ENCODE peak calls at places on chromosomes 12 and 14, in seven cellular contexts. Y is HEK293T, B is WTC11, U is HCT116, V is GM12878, A is H1, C is HepG2. G is an unnamed sample.

GRCh38 chr14:70190156-70190555 is 1.4 kb upstream of the SLC8A3 start:
- DNase-seq in Y (no peak), B (no peak), U (no peak), V (no peak), A (no peak), C (no peak), G (no peak)

GRCh38 chr14:35814371-35815005 is 5.4 kb upstream of the RALGAPA1 start:
- DNase-seq in Y (peak; percentile 36), B (peak; percentile 82), U (peak; percentile 47), V (no peak), A (peak; percentile 91), C (peak; percentile 88), G (peak; percentile 70)

GRCh38 chr14:103436533-103436932 is 51.3 kb downstream of the MARK3 start:
- DNase-seq in Y (no peak), B (no peak), U (no peak), V (no peak), A (no peak), C (no peak), G (no peak)

GRCh38 chr12:95102916-95103671 is 29.7 kb upstream of the NR2C1 start:
- DNase-seq in Y (peak; percentile 49), B (no peak), U (peak; percentile 92), V (peak; percentile 90), A (no peak), C (peak; percentile 18), G (no peak)

GRCh38 chr12:57235012-57235727 is 5.7 kb downstream of the SHMT2 start:
- DNase-seq in Y (no peak), B (peak; percentile 56), U (no peak), V (no peak), A (peak; percentile 65), C (peak; percentile 63), G (peak; percentile 81)

GRCh38 chr14:41449057-41449456 is 157.6 kb upstream of the LRFN5 start:
- DNase-seq in Y (no peak), B (no peak), U (no peak), V (no peak), A (no peak), C (no peak), G (no peak)

GRCh38 chr12:13982010-13982409 is 608 bp upstream of the GRIN2B start:
- DNase-seq in Y (peak; percentile 66), B (peak; percentile 92), U (peak; percentile 15), V (no peak), A (peak; percentile 96), C (no peak), G (no peak)

GRCh38 chr12:6592087-6592486 is 15.1 kb downstream of the CHD4 start:
- DNase-seq in Y (no peak), B (no peak), U (no peak), V (no peak), A (no peak), C (no peak), G (no peak)

GRCh38 chr14:65229431-65230286 is 127.3 kb upstream of the MAX start:
- DNase-seq in Y (no peak), B (peak; percentile 61), U (no peak), V (no peak), A (peak; percentile 65), C (peak; percentile 72), G (peak; percentile 23)

GRCh38 chr12:47744005-47744651 is 14.6 kb downstream of the RAPGEF3 start:
- DNase-seq in Y (peak; percentile 42), B (peak; percentile 84), U (peak; percentile 75), V (no peak), A (peak; percentile 83), C (peak; percentile 25), G (peak; percentile 46)

GRCh38 chr12:15049456-15050153 is 76.8 kb downstream of the PDE6H start:
- DNase-seq in Y (no peak), B (no peak), U (no peak), V (no peak), A (no peak), C (no peak), G (no peak)

GRCh38 chr14:104161601-104162367 is 23.4 kb downstream of the KIF26A start:
- DNase-seq in Y (no peak), B (no peak), U (no peak), V (no peak), A (no peak), C (no peak), G (no peak)

GRCh38 chr14:75626857-75627256 is 33.8 kb downstream of the ERG28 start:
- DNase-seq in Y (no peak), B (no peak), U (no peak), V (no peak), A (no peak), C (no peak), G (no peak)

GRCh38 chr14:104048758-104049496 is 36.6 kb upstream of the ASPG start:
- DNase-seq in Y (no peak), B (no peak), U (no peak), V (no peak), A (no peak), C (no peak), G (no peak)

GRCh38 chr14:77407158-77407557 is 16.2 kb downstream of the NOXRED1 start:
- DNase-seq in Y (no peak), B (no peak), U (no peak), V (no peak), A (no peak), C (no peak), G (peak; percentile 22)

GRCh38 chr12:24561411-24561871 is 387.5 kb downstream of the BCAT1 start:
- DNase-seq in Y (peak; percentile 28), B (no peak), U (no peak), V (no peak), A (no peak), C (no peak), G (no peak)
- TF ChIP-seq SP1 in Y (no peak), B (no peak), U (no peak), V (no peak), A (no peak), C (no peak), G (no peak)

GRCh38 chr12:2258035-2258434 is 205.2 kb downstream of the CACNA1C start:
- DNase-seq in Y (no peak), B (no peak), U (no peak), V (no peak), A (no peak), C (no peak), G (no peak)
- TF ChIP-seq SP1 in Y (no peak), B (no peak), U (no peak), V (no peak), A (no peak), C (no peak), G (no peak)

GRCh38 chr14:21699551-21699950 is 25.9 kb upstream of the OR4E1 start:
- DNase-seq in Y (no peak), B (no peak), U (no peak), V (no peak), A (no peak), C (no peak), G (no peak)
- TF ChIP-seq SP1 in Y (no peak), B (no peak), U (no peak), V (no peak), A (no peak), C (no peak), G (no peak)

GRCh38 chr14:80726211-80726610 is 215.3 kb downstream of the CEP128 start:
- DNase-seq in Y (no peak), B (no peak), U (no peak), V (no peak), A (no peak), C (no peak), G (no peak)
- TF ChIP-seq SP1 in Y (no peak), B (no peak), U (no peak), V (no peak), A (no peak), C (no peak), G (no peak)

DNA sequence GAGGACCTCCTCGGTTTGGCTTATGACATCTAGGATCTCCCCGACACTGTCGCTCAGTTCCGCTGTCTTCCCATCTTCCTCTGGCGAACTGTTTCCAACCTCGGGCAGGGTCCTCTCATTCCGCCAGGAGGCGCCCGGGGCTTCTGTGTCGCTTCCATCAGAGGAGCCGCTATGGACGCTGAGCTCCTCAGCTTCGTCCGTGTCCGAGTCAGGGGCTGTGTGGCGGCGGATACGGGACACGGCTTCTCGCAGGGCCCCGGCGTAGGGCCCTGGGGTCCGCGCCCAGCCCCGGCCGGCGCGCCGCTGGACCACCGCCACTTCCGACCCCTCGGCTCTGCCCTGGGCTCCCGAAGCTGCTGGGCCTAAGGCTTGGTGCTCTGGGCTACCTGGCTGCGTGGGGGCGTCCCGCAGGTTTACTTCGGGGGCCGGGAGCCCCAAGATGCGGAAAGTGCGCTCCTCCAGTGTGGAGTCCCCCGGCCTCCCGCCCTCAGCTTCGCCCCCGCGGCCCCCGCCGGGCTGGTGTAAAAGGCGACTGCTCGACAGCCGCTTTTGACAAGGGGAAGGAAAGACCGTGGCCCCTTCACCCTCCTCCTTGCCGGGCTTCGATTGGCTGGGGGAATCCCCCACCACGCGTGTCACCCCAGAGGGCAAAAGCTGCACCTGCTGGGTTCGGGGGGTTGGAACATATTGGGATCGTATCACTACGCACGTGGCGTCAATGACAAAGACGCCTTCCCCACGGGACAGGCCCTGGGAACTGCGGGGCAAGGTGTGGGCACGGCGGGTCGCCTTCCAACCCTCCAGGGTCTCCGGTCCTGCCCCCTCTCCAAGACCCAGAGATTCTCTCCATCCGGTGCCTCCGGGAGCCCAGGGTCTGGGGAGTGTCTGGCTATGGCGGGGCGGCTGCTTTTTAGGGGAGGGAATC is 2.1 kb downstream of the DDN start:
- DNase-seq in Y (peak; percentile 48), B (peak; percentile 85), U (no peak), V (no peak), A (peak; percentile 89), C (peak; percentile 65), G (peak; percentile 60)
- TF ChIP-seq SP1 in Y (no peak), B (no peak), U (no peak), V (no peak), A (no peak), C (no peak), G (no peak)

GRCh38 chr14:33986804-33987203 is 35.9 kb upstream of the EGLN3 start:
- DNase-seq in Y (no peak), B (no peak), U (peak; percentile 32), V (no peak), A (no peak), C (no peak), G (no peak)
- TF ChIP-seq SP1 in Y (no peak), B (no peak), U (no peak), V (no peak), A (no peak), C (no peak), G (no peak)

G was measured in K562.